ENCODE peak calls at places on chromosomes 2 and 18, in ten cellular contexts. A is Daoy; I is NCI-H774; Q is activated CD8-positive, alpha-beta memory T cell treated with anti-CD3 and anti-CD28 coated beads for 1 hour; F is GM18507; Z is 8988T; R is WTC11; W is caudate nucleus; H is left cardiac atrium; T is lung. U is an unnamed sample.

GRCh38 chr2:235658371-235659174 is 164.7 kb downstream of the AGAP1 start:
- DNase-seq in A (no peak), I (no peak), Q (no peak), F (no peak), Z (no peak), R (peak; percentile 34), W (no peak), H (no peak), T (peak; percentile 68), U (no peak)

GRCh38 chr2:174730530-174731018 is 33.7 kb downstream of the CHRNA1 start:
- DNase-seq in A (no peak), I (no peak), Q (no peak), F (no peak), Z (no peak), R (no peak), W (no peak), H (no peak), T (no peak), U (no peak)

GRCh38 chr2:187075106-187076070 is 226.4 kb upstream of the ZSWIM2 start:
- DNase-seq in A (peak; percentile 19), I (no peak), Q (no peak), F (no peak), Z (no peak), R (no peak), W (no peak), H (no peak), T (no peak), U (no peak)

GRCh38 chr2:184677171-184677570 is 78.8 kb downstream of the ZNF804A start:
- DNase-seq in A (no peak), I (no peak), Q (no peak), F (no peak), Z (no peak), R (no peak), W (no peak), H (no peak), T (no peak), U (no peak)

GRCh38 chr2:200376422-200377142 is 70.1 kb downstream of the SPATS2L start:
- DNase-seq in A (no peak), I (peak; percentile 54), Q (no peak), F (no peak), Z (no peak), R (no peak), W (no peak), H (no peak), T (no peak), U (no peak)

GRCh38 chr2:20164061-20164733 is 60.7 kb downstream of the SDC1 start:
- DNase-seq in A (no peak), I (no peak), Q (no peak), F (no peak), Z (no peak), R (no peak), W (no peak), H (no peak), T (no peak), U (no peak)

GRCh38 chr2:138724296-138724695 is 55.9 kb downstream of the NXPH2 start:
- DNase-seq in A (no peak), I (no peak), Q (no peak), F (no peak), Z (no peak), R (no peak), W (no peak), H (no peak), T (no peak), U (no peak)

GRCh38 chr18:75879196-75879595 is 451.7 kb upstream of the SMIM21 start:
- DNase-seq in A (peak; percentile 50), I (no peak), Q (no peak), F (no peak), Z (no peak), R (no peak), W (no peak), H (no peak), T (no peak), U (no peak)

GRCh38 chr2:164719996-164720941 is 99.0 kb upstream of the GRB14 start:
- DNase-seq in A (no peak), I (no peak), Q (no peak), F (no peak), Z (no peak), R (no peak), W (no peak), H (no peak), T (no peak), U (no peak)

GRCh38 chr2:863732-864450 is 86.8 kb upstream of the SNTG2 start:
- DNase-seq in A (no peak), I (no peak), Q (no peak), F (no peak), Z (no peak), R (no peak), W (no peak), H (no peak), T (no peak), U (no peak)

GRCh38 chr2:100580474-100581264 is 17.9 kb downstream of the PDCL3 start:
- DNase-seq in A (no peak), I (no peak), Q (peak; percentile 46), F (peak; percentile 17), Z (no peak), R (no peak), W (no peak), H (no peak), T (no peak), U (peak; percentile 50)